ENCODE peak calls at places on chromosomes 7 and 10, in four cellular contexts. M is hepatocyte, C is fibroblast of lung, F is Karpas-422. H is an unnamed sample.
A peak's percentile ranks its signal among the peaks of the same experiment; 100 is the strongest.

GRCh38 chr10:70053896-70054641 is 1.4 kb downstream of the MACROH2A2 start:
- DNase-seq in M (peak; percentile 47), C (peak; percentile 20), F (no peak), H (no peak)

GRCh38 chr7:42237891-42238531 is 1.0 kb upstream of the GLI3 start:
- DNase-seq in M (peak; percentile 75), C (peak; percentile 69), F (peak; percentile 46), H (no peak)

GRCh38 chr7:68434857-68435256 is 1163.4 kb upstream of the AUTS2 start:
- DNase-seq in M (no peak), C (no peak), F (no peak), H (no peak)

GRCh38 chr10:125064681-125065492 is 95.5 kb downstream of the CTBP2 start:
- DNase-seq in M (peak; percentile 61), C (peak; percentile 91), F (peak; percentile 85), H (peak; percentile 98)

GRCh38 chr7:151017953-151018420 is 6.3 kb downstream of the ATG9B start:
- DNase-seq in M (peak; percentile 84), C (peak; percentile 32), F (peak; percentile 91), H (no peak)

GRCh38 chr7:35355911-35356310 is 102.0 kb upstream of the TBX20 start:
- DNase-seq in M (no peak), C (no peak), F (no peak), H (no peak)

GRCh38 chr7:106384373-106384772 is 99.6 kb upstream of the NAMPT start:
- DNase-seq in M (no peak), C (no peak), F (no peak), H (no peak)

GRCh38 chr10:100131571-100131970 is 49.9 kb upstream of the CPN1 start:
- DNase-seq in M (no peak), C (no peak), F (no peak), H (no peak)

GRCh38 chr7:97405842-97406241 is 288.3 kb downstream of the SDHAF3 start:
- DNase-seq in M (no peak), C (no peak), F (no peak), H (no peak)

GRCh38 chr10:77586719-77587423 is 50.7 kb downstream of the KCNMA1 start:
- DNase-seq in M (peak; percentile 85), C (peak; percentile 77), F (no peak), H (peak; percentile 88)

DNA sequence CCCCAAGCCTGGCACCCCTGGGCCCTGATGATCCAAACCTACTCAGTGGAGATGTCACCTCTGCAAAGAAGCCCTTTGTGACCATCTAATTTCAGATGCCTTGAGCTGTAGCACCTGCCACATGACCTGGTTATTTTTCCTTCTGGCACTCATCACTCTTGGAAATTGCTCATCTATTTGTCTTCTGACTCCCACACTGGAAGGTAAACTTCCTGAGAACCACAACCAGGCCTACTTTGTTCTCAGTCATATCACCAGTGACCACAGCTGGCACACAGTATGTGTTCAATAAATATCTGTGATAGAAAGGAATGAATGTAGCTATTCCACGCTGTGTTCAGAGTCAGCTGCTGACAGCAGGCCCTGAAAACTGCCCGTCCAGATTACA is 97.1 kb downstream of the SH3PXD2A start:
- DNase-seq in M (no peak), C (peak; percentile 76), F (no peak), H (peak; percentile 77)
- H3K4me2 ChIP-seq in M (no peak overlapping the region), C (no peak overlapping the region), F (no peak overlapping the region), H (peak overlapping the region; percentile 63)

DNA sequence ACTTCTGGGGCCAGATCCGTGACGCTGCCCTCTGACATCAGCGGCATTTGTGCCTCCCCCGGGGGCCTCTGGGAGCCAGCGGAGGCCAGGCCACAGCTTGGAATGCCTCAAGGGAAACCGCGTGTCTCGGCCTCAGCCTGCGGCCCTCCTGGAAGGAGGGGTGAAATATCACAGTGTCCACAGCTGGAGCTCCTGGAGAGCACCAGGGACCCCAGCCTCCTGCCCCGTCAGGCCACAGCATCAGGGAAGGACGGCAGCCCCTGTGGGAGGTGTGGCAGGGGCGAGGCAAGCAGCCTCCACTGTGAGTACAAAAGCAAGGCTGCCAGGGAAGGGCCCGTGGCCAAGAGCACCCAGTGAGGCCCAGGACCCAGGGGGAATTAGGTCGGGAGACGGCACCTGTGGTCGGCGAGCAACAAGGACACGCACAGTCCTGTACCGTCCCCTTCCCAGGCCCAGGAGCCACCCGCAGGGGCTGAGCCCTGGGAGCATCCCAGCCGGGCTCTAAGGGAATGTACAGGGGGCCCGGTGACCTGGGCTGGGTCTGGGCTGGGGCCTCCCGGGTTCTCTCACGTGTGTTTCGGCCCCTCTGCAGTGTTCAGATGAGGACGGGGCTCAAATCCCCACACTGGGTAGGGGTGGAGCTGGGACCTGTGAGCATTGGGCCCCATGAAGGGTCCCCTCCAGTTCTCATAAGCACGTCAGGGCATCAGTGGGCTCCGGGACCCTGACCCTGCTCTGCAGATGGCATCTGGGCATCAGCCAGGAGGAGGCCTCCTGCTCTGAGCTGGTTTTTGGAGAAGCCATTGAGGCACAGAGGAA is 18.7 kb upstream of the KNDC1 start:
- DNase-seq in M (no peak), C (no peak), F (no peak), H (no peak)
- H3K4me2 ChIP-seq in M (no peak overlapping the region), C (no peak overlapping the region), F (no peak overlapping the region), H (no peak overlapping the region)

GRCh38 chr10:117420768-117421167 is 45.5 kb upstream of the PDZD8 start:
- DNase-seq in M (no peak), C (no peak), F (no peak), H (no peak)

GRCh38 chr10:117419921-117420320 is 44.7 kb upstream of the PDZD8 start:
- DNase-seq in M (no peak), C (peak; percentile 14), F (no peak), H (no peak)

GRCh38 chr10:117424171-117424570 is 48.9 kb upstream of the PDZD8 start:
- DNase-seq in M (no peak), C (no peak), F (no peak), H (no peak)

GRCh38 chr10:117424789-117425649 is 49.8 kb upstream of the PDZD8 start:
- DNase-seq in M (no peak), C (no peak), F (peak; percentile 56), H (no peak)

DNA sequence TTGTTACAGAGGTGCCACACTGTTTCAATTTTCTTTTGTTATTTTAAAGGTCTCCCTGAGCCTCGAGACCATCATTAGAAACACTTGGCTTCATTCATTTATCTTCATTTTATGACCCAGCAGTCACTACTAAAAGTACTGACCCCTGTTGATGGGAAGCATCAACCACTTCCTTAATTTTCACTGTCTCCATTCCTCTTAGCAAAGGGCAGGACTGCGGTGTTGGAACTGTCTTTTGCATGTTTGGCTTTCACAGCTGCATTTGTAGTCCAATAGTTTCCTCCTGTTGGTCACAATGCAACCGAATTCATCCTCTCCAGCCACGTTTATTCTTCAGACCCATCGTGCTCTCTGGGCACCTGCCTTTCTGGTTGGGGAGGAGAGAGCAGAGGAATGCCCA is 46.7 kb upstream of the PDZD8 start:
- DNase-seq in M (no peak), C (no peak), F (no peak), H (no peak)
- H3K4me2 ChIP-seq in M (no peak overlapping the region), C (no peak overlapping the region), F (peak overlapping the region; percentile 3), H (no peak overlapping the region)

GRCh38 chr7:37448637-37449331 is at the start of gene ELMO1:
- DNase-seq in M (peak; percentile 88), C (peak; percentile 24), F (peak; percentile 96), H (no peak)
- H3K4me2 ChIP-seq in M (peak within 1 kb of the TSS; percentile 96), C (peak within 1 kb of the TSS; percentile 58), F (peak within 1 kb of the TSS; percentile 87), H (no peak within 1 kb of the TSS)

H was measured in PC-9.